ENCODE peak calls at places on chromosomes 1 and 21, in eight cellular contexts. One of them, this sample, is unnamed.

GRCh38 chr1:113808450-113809195 is 3.7 kb downstream of the RSBN1 start:
- DNase-seq in adipocyte: peak; percentile 11
- DNase-seq in psoas muscle: no peak
- DNase-seq in CD8-positive, alpha-beta memory T cell: no peak
- DNase-seq in prostate gland: no peak
- DNase-seq in brain microvascular endothelial cell: no peak
- DNase-seq in right cardiac atrium: no peak
- DNase-seq in heart left ventricle: no peak
- DNase-seq in this sample: no peak

GRCh38 chr1:113073457-113073950 is 506 bp downstream of the LRIG2 start:
- DNase-seq in adipocyte: peak; percentile 88
- DNase-seq in psoas muscle: peak; percentile 43
- DNase-seq in CD8-positive, alpha-beta memory T cell: no peak
- DNase-seq in prostate gland: peak; percentile 47
- DNase-seq in brain microvascular endothelial cell: peak; percentile 51
- DNase-seq in right cardiac atrium: no peak
- DNase-seq in heart left ventricle: no peak
- DNase-seq in this sample: no peak

GRCh38 chr1:33295023-33295422 is 25.9 kb downstream of the A3GALT2 start:
- DNase-seq in adipocyte: no peak
- DNase-seq in psoas muscle: no peak
- DNase-seq in CD8-positive, alpha-beta memory T cell: no peak
- DNase-seq in prostate gland: no peak
- DNase-seq in brain microvascular endothelial cell: no peak
- DNase-seq in right cardiac atrium: no peak
- DNase-seq in heart left ventricle: no peak
- DNase-seq in this sample: no peak

GRCh38 chr1:66044912-66045311 is 252.2 kb downstream of the PDE4B start:
- DNase-seq in adipocyte: no peak
- DNase-seq in psoas muscle: no peak
- DNase-seq in CD8-positive, alpha-beta memory T cell: no peak
- DNase-seq in prostate gland: no peak
- DNase-seq in brain microvascular endothelial cell: no peak
- DNase-seq in right cardiac atrium: no peak
- DNase-seq in heart left ventricle: no peak
- DNase-seq in this sample: no peak

GRCh38 chr1:117612517-117613248 is 6.8 kb downstream of the TENT5C start:
- DNase-seq in adipocyte: no peak
- DNase-seq in psoas muscle: no peak
- DNase-seq in CD8-positive, alpha-beta memory T cell: no peak
- DNase-seq in prostate gland: no peak
- DNase-seq in brain microvascular endothelial cell: peak; percentile 52
- DNase-seq in right cardiac atrium: no peak
- DNase-seq in heart left ventricle: no peak
- DNase-seq in this sample: no peak

GRCh38 chr1:118773656-118774055 is 214.5 kb downstream of the TBX15 start:
- DNase-seq in adipocyte: no peak
- DNase-seq in psoas muscle: no peak
- DNase-seq in CD8-positive, alpha-beta memory T cell: no peak
- DNase-seq in prostate gland: no peak
- DNase-seq in brain microvascular endothelial cell: no peak
- DNase-seq in right cardiac atrium: no peak
- DNase-seq in heart left ventricle: no peak
- DNase-seq in this sample: no peak

GRCh38 chr1:214123061-214123784 is 135.4 kb downstream of the PROX1 start:
- DNase-seq in adipocyte: peak; percentile 85
- DNase-seq in psoas muscle: no peak
- DNase-seq in CD8-positive, alpha-beta memory T cell: no peak
- DNase-seq in prostate gland: peak; percentile 56
- DNase-seq in brain microvascular endothelial cell: peak; percentile 38
- DNase-seq in right cardiac atrium: no peak
- DNase-seq in heart left ventricle: no peak
- DNase-seq in this sample: no peak

GRCh38 chr1:200464784-200465400 is 55.1 kb upstream of the ZNF281 start:
- DNase-seq in adipocyte: no peak
- DNase-seq in psoas muscle: no peak
- DNase-seq in CD8-positive, alpha-beta memory T cell: no peak
- DNase-seq in prostate gland: no peak
- DNase-seq in brain microvascular endothelial cell: no peak
- DNase-seq in right cardiac atrium: no peak
- DNase-seq in heart left ventricle: no peak
- DNase-seq in this sample: no peak

GRCh38 chr1:210496063-210496462 is 167.4 kb downstream of the HHAT start:
- DNase-seq in adipocyte: peak; percentile 71
- DNase-seq in psoas muscle: no peak
- DNase-seq in CD8-positive, alpha-beta memory T cell: no peak
- DNase-seq in prostate gland: no peak
- DNase-seq in brain microvascular endothelial cell: peak; percentile 67
- DNase-seq in right cardiac atrium: peak; percentile 73
- DNase-seq in heart left ventricle: no peak
- DNase-seq in this sample: no peak

GRCh38 chr1:150464422-150464826 is 22.8 kb upstream of the TARS2 start:
- DNase-seq in adipocyte: peak; percentile 80
- DNase-seq in psoas muscle: peak; percentile 40
- DNase-seq in CD8-positive, alpha-beta memory T cell: peak; percentile 56
- DNase-seq in prostate gland: peak; percentile 46
- DNase-seq in brain microvascular endothelial cell: peak; percentile 44
- DNase-seq in right cardiac atrium: no peak
- DNase-seq in heart left ventricle: no peak
- DNase-seq in this sample: peak; percentile 77

GRCh38 chr1:153544453-153545066 is 1.0 kb downstream of the S100A4 start:
- DNase-seq in adipocyte: no peak
- DNase-seq in psoas muscle: no peak
- DNase-seq in CD8-positive, alpha-beta memory T cell: no peak
- DNase-seq in prostate gland: no peak
- DNase-seq in brain microvascular endothelial cell: no peak
- DNase-seq in right cardiac atrium: no peak
- DNase-seq in heart left ventricle: no peak
- DNase-seq in this sample: no peak
- H3K4me3 ChIP-seq in adipocyte: peak overlapping the region; percentile 91
- H3K4me3 ChIP-seq in psoas muscle: peak overlapping the region; percentile 60
- H3K4me3 ChIP-seq in CD8-positive, alpha-beta memory T cell: peak overlapping the region; percentile 88
- H3K4me3 ChIP-seq in prostate gland: no peak overlapping the region
- H3K4me3 ChIP-seq in brain microvascular endothelial cell: no peak overlapping the region
- H3K4me3 ChIP-seq in right cardiac atrium: peak overlapping the region; percentile 18
- H3K4me3 ChIP-seq in heart left ventricle: peak overlapping the region; percentile 50
- H3K4me3 ChIP-seq in this sample: peak overlapping the region; percentile 71

GRCh38 chr1:193539731-193540459 is 353.5 kb upstream of the B3GALT2 start:
- DNase-seq in adipocyte: no peak
- DNase-seq in psoas muscle: no peak
- DNase-seq in CD8-positive, alpha-beta memory T cell: no peak
- DNase-seq in prostate gland: no peak
- DNase-seq in brain microvascular endothelial cell: no peak
- DNase-seq in right cardiac atrium: no peak
- DNase-seq in heart left ventricle: no peak
- DNase-seq in this sample: peak; percentile 37
- H3K27me3 ChIP-seq in adipocyte: no peaks in the 10 kb centered on the region
- H3K27me3 ChIP-seq in psoas muscle: no peaks in the 10 kb centered on the region
- H3K27me3 ChIP-seq in CD8-positive, alpha-beta memory T cell: no peaks in the 10 kb centered on the region
- H3K27me3 ChIP-seq in prostate gland: no peaks in the 10 kb centered on the region
- H3K27me3 ChIP-seq in brain microvascular endothelial cell: no peaks in the 10 kb centered on the region
- H3K27me3 ChIP-seq in right cardiac atrium: no peaks in the 10 kb centered on the region
- H3K27me3 ChIP-seq in heart left ventricle: no peaks in the 10 kb centered on the region
- H3K27me3 ChIP-seq in this sample: no peaks in the 10 kb centered on the region

DNA sequence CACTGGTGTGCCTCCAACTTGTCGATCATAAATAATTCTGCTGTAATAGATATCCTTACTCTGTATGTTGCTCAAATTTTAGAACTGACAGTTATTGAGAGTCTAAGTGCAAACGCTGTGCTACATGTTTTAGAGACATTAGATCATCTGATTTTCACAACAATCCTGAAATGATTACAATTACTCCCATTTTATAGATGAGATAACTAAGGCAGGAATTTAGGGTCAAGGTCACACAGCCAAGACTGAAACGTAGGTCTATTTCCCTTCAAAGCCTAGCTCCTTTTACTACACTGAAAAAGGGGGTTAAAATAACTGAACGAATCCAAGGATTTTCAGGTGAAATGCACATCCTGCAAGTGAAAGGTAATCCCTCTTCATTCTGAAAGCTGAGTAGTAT is 2.7 kb upstream of the DCAF6 start:
- DNase-seq in adipocyte: no peak
- DNase-seq in psoas muscle: no peak
- DNase-seq in CD8-positive, alpha-beta memory T cell: no peak
- DNase-seq in prostate gland: no peak
- DNase-seq in brain microvascular endothelial cell: no peak
- DNase-seq in right cardiac atrium: no peak
- DNase-seq in heart left ventricle: no peak
- DNase-seq in this sample: no peak
- H3K4me3 ChIP-seq in adipocyte: peak overlapping the region; percentile 95
- H3K4me3 ChIP-seq in psoas muscle: peak overlapping the region; percentile 84
- H3K4me3 ChIP-seq in CD8-positive, alpha-beta memory T cell: peak overlapping the region; percentile 100
- H3K4me3 ChIP-seq in prostate gland: peak overlapping the region; percentile 85
- H3K4me3 ChIP-seq in brain microvascular endothelial cell: no peak overlapping the region
- H3K4me3 ChIP-seq in right cardiac atrium: peak overlapping the region; percentile 85
- H3K4me3 ChIP-seq in heart left ventricle: peak overlapping the region; percentile 97
- H3K4me3 ChIP-seq in this sample: no peak overlapping the region

GRCh38 chr1:101914473-101915242 is 82.1 kb downstream of the OLFM3 start:
- DNase-seq in adipocyte: no peak
- DNase-seq in psoas muscle: no peak
- DNase-seq in CD8-positive, alpha-beta memory T cell: no peak
- DNase-seq in prostate gland: no peak
- DNase-seq in brain microvascular endothelial cell: no peak
- DNase-seq in right cardiac atrium: no peak
- DNase-seq in heart left ventricle: no peak
- DNase-seq in this sample: no peak
- H3K27me3 ChIP-seq in adipocyte: no peaks in the 10 kb centered on the region
- H3K27me3 ChIP-seq in psoas muscle: no peaks in the 10 kb centered on the region
- H3K27me3 ChIP-seq in CD8-positive, alpha-beta memory T cell: no peaks in the 10 kb centered on the region
- H3K27me3 ChIP-seq in prostate gland: no peaks in the 10 kb centered on the region
- H3K27me3 ChIP-seq in brain microvascular endothelial cell: no peaks in the 10 kb centered on the region
- H3K27me3 ChIP-seq in right cardiac atrium: no peaks in the 10 kb centered on the region
- H3K27me3 ChIP-seq in heart left ventricle: no peaks in the 10 kb centered on the region
- H3K27me3 ChIP-seq in this sample: no peaks in the 10 kb centered on the region

DNA sequence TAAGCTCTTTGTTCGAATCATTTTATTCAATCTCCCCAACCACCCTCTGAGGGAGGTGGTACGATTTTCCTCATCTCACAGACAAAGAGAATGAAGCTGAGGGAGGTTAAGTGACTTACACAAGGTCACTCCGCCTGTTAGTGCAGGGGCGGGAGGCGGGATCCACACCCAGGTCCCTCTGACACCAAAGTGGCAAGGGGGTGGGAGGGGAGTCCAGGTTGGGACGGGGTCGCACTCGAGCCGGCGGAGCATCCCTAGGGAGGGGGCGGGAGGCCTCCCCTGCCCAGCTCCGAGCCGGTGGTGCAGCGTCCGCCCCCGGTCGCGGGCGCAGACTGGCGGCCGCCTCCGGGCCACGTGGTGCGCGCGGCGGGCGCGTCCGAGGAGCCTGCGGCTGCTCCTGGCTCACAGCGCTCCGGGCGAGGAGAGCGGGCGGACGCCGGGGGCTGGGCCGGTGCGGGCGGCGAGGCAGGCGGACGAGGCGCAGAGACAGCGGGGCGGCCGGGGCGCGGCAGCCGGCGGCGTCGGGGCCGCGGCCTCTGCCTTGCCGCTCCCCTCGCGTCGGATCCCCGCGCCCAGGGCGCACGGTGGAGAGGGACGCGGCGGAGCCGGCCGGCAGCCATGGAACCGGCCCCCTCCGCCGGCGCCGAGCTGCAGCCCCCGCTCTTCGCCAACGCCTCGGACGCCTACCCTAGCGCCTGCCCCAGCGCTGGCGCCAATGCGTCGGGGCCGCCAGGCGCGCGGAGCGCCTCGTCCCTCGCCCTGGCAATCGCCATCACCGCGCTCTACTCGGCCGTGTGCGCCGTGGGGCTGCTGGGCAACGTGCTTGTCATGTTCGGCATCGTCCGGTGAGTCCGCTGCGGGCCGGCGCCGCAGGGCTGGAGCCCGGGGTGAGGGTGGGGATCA is at the start of gene OPRD1:
- DNase-seq in adipocyte: peak; percentile 14
- DNase-seq in psoas muscle: no peak
- DNase-seq in CD8-positive, alpha-beta memory T cell: no peak
- DNase-seq in prostate gland: no peak
- DNase-seq in brain microvascular endothelial cell: no peak
- DNase-seq in right cardiac atrium: no peak
- DNase-seq in heart left ventricle: no peak
- DNase-seq in this sample: no peak
- H3K4me3 ChIP-seq in adipocyte: no peak within 1 kb of the TSS
- H3K4me3 ChIP-seq in psoas muscle: no peak within 1 kb of the TSS
- H3K4me3 ChIP-seq in CD8-positive, alpha-beta memory T cell: no peak within 1 kb of the TSS
- H3K4me3 ChIP-seq in prostate gland: no peak within 1 kb of the TSS
- H3K4me3 ChIP-seq in brain microvascular endothelial cell: no peak within 1 kb of the TSS
- H3K4me3 ChIP-seq in right cardiac atrium: no peak within 1 kb of the TSS
- H3K4me3 ChIP-seq in heart left ventricle: no peak within 1 kb of the TSS
- H3K4me3 ChIP-seq in this sample: no peak within 1 kb of the TSS

GRCh38 chr1:37477198-37477931 is 3.0 kb downstream of the ZC3H12A start:
- DNase-seq in adipocyte: peak; percentile 45
- DNase-seq in psoas muscle: peak; percentile 33
- DNase-seq in CD8-positive, alpha-beta memory T cell: peak; percentile 87
- DNase-seq in prostate gland: no peak
- DNase-seq in brain microvascular endothelial cell: peak; percentile 62
- DNase-seq in right cardiac atrium: no peak
- DNase-seq in heart left ventricle: no peak
- DNase-seq in this sample: peak; percentile 86
- H3K27me3 ChIP-seq in adipocyte: no peaks in the 10 kb centered on the region
- H3K27me3 ChIP-seq in psoas muscle: no peaks in the 10 kb centered on the region
- H3K27me3 ChIP-seq in CD8-positive, alpha-beta memory T cell: no peaks in the 10 kb centered on the region
- H3K27me3 ChIP-seq in prostate gland: no peaks in the 10 kb centered on the region
- H3K27me3 ChIP-seq in brain microvascular endothelial cell: no peaks in the 10 kb centered on the region
- H3K27me3 ChIP-seq in right cardiac atrium: no peaks in the 10 kb centered on the region
- H3K27me3 ChIP-seq in heart left ventricle: no peaks in the 10 kb centered on the region
- H3K27me3 ChIP-seq in this sample: no peaks in the 10 kb centered on the region

DNA sequence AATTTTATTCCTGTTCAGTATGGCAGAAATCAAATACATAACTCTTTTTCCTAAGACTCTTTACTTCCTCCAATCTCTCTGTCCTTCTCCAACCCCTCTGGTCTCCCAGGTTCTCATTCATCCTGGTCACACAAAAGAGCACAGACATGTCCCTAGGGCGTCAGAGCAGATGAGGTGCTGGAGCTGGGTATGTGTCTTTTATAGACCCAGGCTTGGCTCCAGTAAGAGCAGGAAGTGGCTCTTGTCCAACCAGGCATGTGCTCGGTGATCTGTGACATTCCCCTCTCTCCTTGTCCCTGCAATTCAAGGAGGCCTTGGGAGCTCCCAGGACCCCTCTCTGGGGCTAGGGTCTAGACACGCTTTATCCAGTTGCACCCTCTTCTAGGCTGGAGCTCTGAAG is 18.0 kb upstream of the LCE2D start:
- DNase-seq in adipocyte: no peak
- DNase-seq in psoas muscle: no peak
- DNase-seq in CD8-positive, alpha-beta memory T cell: no peak
- DNase-seq in prostate gland: no peak
- DNase-seq in brain microvascular endothelial cell: no peak
- DNase-seq in right cardiac atrium: no peak
- DNase-seq in heart left ventricle: no peak
- DNase-seq in this sample: no peak
- H3K4me3 ChIP-seq in adipocyte: no peak overlapping the region
- H3K4me3 ChIP-seq in psoas muscle: no peak overlapping the region
- H3K4me3 ChIP-seq in CD8-positive, alpha-beta memory T cell: no peak overlapping the region
- H3K4me3 ChIP-seq in prostate gland: no peak overlapping the region
- H3K4me3 ChIP-seq in brain microvascular endothelial cell: no peak overlapping the region
- H3K4me3 ChIP-seq in right cardiac atrium: no peak overlapping the region
- H3K4me3 ChIP-seq in heart left ventricle: no peak overlapping the region
- H3K4me3 ChIP-seq in this sample: no peak overlapping the region

GRCh38 chr21:30206551-30207251 is 9.2 kb downstream of the CLDN8 start:
- DNase-seq in adipocyte: no peak
- DNase-seq in psoas muscle: no peak
- DNase-seq in CD8-positive, alpha-beta memory T cell: no peak
- DNase-seq in prostate gland: no peak
- DNase-seq in brain microvascular endothelial cell: peak; percentile 71
- DNase-seq in right cardiac atrium: no peak
- DNase-seq in heart left ventricle: no peak
- DNase-seq in this sample: no peak

GRCh38 chr21:30209571-30209970 is 6.3 kb downstream of the CLDN8 start:
- DNase-seq in adipocyte: no peak
- DNase-seq in psoas muscle: no peak
- DNase-seq in CD8-positive, alpha-beta memory T cell: no peak
- DNase-seq in prostate gland: no peak
- DNase-seq in brain microvascular endothelial cell: no peak
- DNase-seq in right cardiac atrium: no peak
- DNase-seq in heart left ventricle: no peak
- DNase-seq in this sample: no peak

GRCh38 chr21:30207252-30207579 is 8.7 kb downstream of the CLDN8 start:
- DNase-seq in adipocyte: no peak
- DNase-seq in psoas muscle: no peak
- DNase-seq in CD8-positive, alpha-beta memory T cell: no peak
- DNase-seq in prostate gland: no peak
- DNase-seq in brain microvascular endothelial cell: no peak
- DNase-seq in right cardiac atrium: no peak
- DNase-seq in heart left ventricle: no peak
- DNase-seq in this sample: no peak
- H3K27me3 ChIP-seq in adipocyte: no peaks in the 10 kb centered on the region
- H3K27me3 ChIP-seq in psoas muscle: no peaks in the 10 kb centered on the region
- H3K27me3 ChIP-seq in CD8-positive, alpha-beta memory T cell: no peaks in the 10 kb centered on the region
- H3K27me3 ChIP-seq in prostate gland: no peaks in the 10 kb centered on the region
- H3K27me3 ChIP-seq in brain microvascular endothelial cell: no peaks in the 10 kb centered on the region
- H3K27me3 ChIP-seq in right cardiac atrium: no peaks in the 10 kb centered on the region
- H3K27me3 ChIP-seq in heart left ventricle: no peaks in the 10 kb centered on the region
- H3K27me3 ChIP-seq in this sample: no peaks in the 10 kb centered on the region